ENCODE peak calls at places on chromosomes 6 and 20, in four cellular contexts. J is MM.1S, A is OCI-LY7, I is PC-9. L is an unnamed sample. For H3K4me1, the result is how much of the 10 kb centered on the place peaks cover.

GRCh38 chr6:107870379-107870778 is 46.3 kb upstream of the SCML4 start:
- DNase-seq in J (no peak), A (no peak), I (no peak), L (peak)

GRCh38 chr20:35305682-35306556 is 13.7 kb upstream of the FAM83C start:
- DNase-seq in J (no peak), A (no peak), I (peak), L (peak)

GRCh38 chr6:143058987-143059386 is 1.7 kb upstream of the AIG1 start:
- DNase-seq in J (no peak), A (no peak), I (peak), L (no peak)

GRCh38 chr6:65558071-65558470 is 149.0 kb downstream of the EYS start:
- DNase-seq in J (no peak), A (no peak), I (no peak), L (no peak)

GRCh38 chr6:54935739-54936138 is 89.2 kb downstream of the FAM83B start:
- DNase-seq in J (no peak), A (no peak), I (peak), L (peak)

GRCh38 chr6:107061125-107062020 is 33.4 kb downstream of the MTRES1 start:
- DNase-seq in J (peak), A (peak), I (no peak), L (no peak)

GRCh38 chr6:53666271-53666626 is 693 bp upstream of the KLHL31 start:
- DNase-seq in J (no peak), A (no peak), I (no peak), L (no peak)

GRCh38 chr6:13284646-13285045 is 43.7 kb downstream of the TBC1D7 start:
- DNase-seq in J (no peak), A (no peak), I (no peak), L (no peak)

GRCh38 chr20:62311150-62311549 is 8.4 kb downstream of the ADRM1 start:
- DNase-seq in J (no peak), A (no peak), I (no peak), L (no peak)
- H3K4me1 ChIP-seq in J (under half), A (under half), I (under half), L (under half)

DNA sequence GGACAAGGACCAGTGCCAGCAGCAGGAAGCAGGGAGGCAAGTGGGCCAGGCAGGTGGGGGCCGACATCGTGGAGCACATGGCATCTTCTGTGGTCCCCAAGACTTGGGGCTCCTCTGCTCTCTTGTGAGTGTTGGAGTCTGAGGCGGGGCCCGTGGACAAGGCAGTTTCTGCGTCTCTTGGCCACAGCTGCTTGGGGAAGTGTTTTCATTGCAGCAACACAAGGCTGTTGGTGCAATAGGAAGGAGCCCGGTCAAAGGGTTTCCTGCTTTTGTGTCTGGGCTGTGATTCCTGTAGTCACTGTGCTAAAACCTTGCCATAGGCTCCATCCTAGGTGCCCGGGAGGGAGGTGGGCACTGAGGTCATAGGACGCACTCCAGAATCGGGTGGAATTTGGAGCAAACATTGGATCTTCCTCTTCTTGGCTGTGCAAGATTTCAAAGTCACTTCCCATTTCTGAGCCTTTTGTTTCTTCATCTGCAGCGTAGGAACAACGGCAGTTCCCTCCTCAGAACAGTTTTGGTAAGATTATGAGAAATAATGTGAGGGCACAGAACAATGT is at the start of gene SIRPB2:
- DNase-seq in J (no peak), A (no peak), I (no peak), L (no peak)
- H3K4me2 ChIP-seq in J (no peak), A (no peak), I (peak), L (no peak)

GRCh38 chr20:34262488-34263288 is 21.5 kb downstream of the ASIP start:
- DNase-seq in J (peak), A (no peak), I (no peak), L (no peak)
- H3K27ac ChIP-seq in J (no peak), A (no peak), I (no peak), L (no peak)

DNA sequence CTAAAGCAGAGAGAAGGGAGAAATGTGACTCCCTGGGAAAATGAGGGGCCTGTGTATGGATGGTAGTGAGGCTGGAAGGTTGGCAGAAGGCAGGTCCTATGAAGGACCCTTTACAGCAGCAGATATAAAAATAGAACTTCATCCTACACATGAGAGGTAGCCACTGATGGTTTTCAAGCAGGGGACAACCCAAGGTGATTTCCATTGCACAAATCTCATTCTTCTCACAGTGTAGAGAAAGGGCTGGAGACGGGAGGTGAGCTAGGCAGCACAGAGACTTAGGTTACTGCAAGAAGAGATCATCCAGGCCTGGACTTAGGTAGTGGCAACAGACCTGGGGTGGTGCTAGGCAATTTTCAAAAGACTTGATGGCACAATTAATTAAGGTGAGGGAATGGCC is 30.7 kb downstream of the TRAM2 start:
- DNase-seq in J (no peak), A (no peak), I (no peak), L (no peak)
- H3K4me1 ChIP-seq in J (half or more), A (half or more), I (under half), L (half or more)

L was measured in mammary epithelial cell.